ENCODE peak calls at places on chromosomes 12 and 14, in six cellular contexts. W, L, S, G, E and P are unnamed samples.

GRCh38 chr12:6742833-6743232 is 10.1 kb downstream of the MLF2 start:
- DNase-seq in W (no peak), L (no peak), S (no peak), G (no peak), E (no peak), P (no peak)

GRCh38 chr12:85424581-85425348 is 144.7 kb downstream of the ALX1 start:
- DNase-seq in W (no peak), L (peak), S (peak), G (peak), E (peak), P (peak)

GRCh38 chr14:100740196-100740825 is 13.6 kb downstream of the DLK1 start:
- DNase-seq in W (no peak), L (no peak), S (no peak), G (no peak), E (no peak), P (no peak)

GRCh38 chr12:117192057-117192456 is 1.8 kb upstream of the FBXO21 start:
- DNase-seq in W (no peak), L (no peak), S (peak), G (no peak), E (no peak), P (no peak)

GRCh38 chr12:104303538-104304151 is at the start of gene EID3:
- DNase-seq in W (peak), L (no peak), S (peak), G (peak), E (peak), P (peak)

GRCh38 chr12:22299294-22299912 is 35.1 kb downstream of the ST8SIA1 start:
- DNase-seq in W (no peak), L (no peak), S (peak), G (no peak), E (no peak), P (no peak)

GRCh38 chr12:67698711-67699603 is 50.4 kb downstream of the DYRK2 start:
- DNase-seq in W (no peak), L (no peak), S (peak), G (no peak), E (peak), P (peak)

GRCh38 chr14:35398095-35398584 is 6.4 kb downstream of the NFKBIA start:
- DNase-seq in W (no peak), L (no peak), S (peak), G (no peak), E (no peak), P (no peak)

GRCh38 chr14:105502446-105503295 is 11.6 kb downstream of the TEDC1 start:
- DNase-seq in W (peak), L (no peak), S (no peak), G (no peak), E (no peak), P (no peak)

DNA sequence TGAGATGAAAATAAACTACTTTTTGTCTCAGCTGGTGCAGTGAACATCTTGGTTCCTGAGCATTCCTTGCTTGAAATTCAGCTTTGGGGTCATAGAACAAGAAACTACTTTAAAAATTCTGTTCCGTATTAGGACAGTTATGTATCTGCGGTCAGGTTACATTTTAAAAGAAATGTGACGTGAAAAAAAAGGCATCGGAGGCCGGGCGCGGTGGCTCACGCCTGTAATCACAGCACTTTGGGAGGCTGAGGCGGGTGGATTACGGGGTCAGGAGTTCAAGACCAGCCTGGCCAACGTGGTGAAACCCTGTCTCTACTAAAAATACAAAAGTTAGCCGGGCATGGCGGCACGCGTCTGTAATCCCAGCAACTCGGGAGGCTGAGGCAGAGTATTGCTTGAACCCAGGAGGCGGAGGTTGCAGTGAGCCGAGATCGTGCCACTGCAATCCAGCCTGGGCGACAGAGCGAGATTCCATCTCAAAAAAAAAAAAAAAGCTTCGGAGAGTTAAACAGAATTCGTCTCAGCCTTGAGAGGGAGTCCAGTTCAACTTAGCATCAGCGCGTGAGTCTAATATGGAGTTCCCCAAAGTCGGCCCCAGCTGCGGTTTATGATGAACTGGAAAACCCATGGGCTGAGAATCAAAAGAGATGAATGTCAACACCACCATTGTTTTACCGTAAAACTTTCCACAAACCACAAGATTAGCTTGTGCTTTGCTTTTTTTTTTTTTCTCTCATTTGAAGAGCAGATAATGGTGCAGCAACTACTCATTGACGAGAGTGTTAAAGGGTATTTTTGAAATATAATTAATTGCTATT is 2.1 kb upstream of the SLC2A13 start:
- DNase-seq in W (no peak), L (no peak), S (no peak), G (no peak), E (no peak), P (no peak)
- TF ChIP-seq CTCF in W (no peak), L (peak), S (no peak), G (no peak), E (no peak), P (no peak)

GRCh38 chr14:47278233-47278842 is 397.1 kb downstream of the MDGA2 start:
- DNase-seq in W (peak), L (peak), S (peak), G (peak), E (no peak), P (peak)
- TF ChIP-seq CTCF in W (peak), L (peak), S (peak), G (peak), E (peak), P (peak)

DNA sequence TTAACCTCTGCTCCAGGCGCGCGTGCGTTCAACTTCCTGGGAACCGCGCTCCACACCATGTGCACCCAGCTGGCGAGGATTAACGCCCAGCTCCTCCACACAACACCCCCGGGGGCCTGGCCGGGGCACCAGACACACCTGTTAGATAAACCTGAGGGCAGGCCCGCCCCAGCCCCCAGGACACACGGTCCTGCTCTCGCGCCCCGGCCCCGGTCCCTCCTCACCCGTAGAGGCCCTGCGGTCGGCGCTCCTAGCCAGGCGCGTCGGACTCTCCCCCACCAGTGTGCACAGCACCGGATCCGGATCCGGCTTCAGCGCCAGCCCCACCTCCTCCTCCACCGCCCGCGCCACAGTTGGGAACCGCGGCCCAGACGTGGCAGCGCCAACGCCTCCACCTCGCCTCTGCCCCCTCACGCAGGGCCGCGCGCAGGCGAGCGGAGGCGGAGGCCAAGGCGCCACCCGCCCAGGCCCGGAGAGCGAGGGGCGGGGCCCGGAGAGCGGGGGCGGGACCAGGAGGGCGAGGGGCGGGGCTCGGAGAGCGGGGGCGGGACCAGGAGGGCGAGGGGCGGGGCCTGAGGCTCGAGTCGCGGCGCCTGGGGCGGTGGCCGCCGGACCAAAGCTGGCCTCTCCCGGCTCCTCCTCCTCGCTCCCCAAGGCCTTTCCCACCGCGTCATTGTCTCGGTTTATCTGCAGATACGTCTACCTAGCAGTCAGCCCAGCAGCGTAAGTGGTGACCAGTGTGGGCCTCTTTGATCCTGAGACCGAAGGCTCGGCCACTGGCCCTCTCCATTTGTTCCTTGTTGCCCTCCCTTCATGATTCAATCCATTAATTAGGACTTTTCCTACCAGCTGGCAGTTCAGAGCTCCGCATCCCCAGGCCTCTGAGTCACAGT is at the start of gene GNPNAT1:
- DNase-seq in W (peak), L (peak), S (peak), G (peak), E (peak), P (peak)
- TF ChIP-seq CTCF in W (no peak), L (no peak), S (no peak), G (no peak), E (no peak), P (no peak)

DNA sequence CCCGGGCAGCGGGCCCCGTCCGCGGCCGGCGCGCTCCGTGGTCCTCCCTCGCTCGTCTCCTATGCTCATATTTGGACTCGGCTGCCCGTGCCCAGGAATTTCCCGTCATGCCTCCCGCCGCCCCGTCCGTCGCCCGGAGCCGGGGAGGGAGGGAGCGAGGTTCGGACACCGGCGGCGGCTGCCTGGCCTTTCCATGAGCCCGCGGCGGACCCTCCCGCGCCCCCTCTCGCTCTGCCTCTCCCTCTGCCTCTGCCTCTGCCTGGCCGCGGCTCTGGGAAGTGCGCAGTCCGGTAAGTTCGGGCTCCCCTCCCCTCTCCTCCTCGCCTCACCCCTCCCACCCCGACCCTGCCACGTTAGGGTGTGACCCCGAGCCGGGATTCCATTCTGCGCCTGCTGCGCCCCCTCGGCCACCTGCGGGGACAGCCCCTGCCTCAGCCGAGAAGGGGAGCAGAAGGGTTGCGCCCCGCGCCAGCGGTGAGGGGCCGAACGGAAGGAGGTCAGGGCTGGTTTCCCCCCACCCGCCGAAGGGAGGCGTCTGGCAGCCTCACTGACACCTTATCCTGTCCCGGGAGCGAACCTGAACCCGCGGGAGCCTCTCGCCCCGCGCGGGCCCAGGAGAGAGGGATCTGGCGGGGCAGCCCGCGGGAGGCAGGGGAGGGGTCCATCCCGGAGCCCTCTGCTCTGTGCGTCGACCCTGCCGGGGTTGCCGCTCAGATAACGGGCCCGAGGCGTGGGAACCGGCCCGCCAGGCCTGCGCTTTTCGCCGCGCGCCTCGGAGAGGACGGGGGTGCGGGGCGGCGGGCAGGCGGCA is at the start of gene MSRB3:
- DNase-seq in W (peak), L (peak), S (peak), G (peak), E (peak), P (peak)
- TF ChIP-seq CTCF in W (no peak), L (no peak), S (no peak), G (peak), E (peak), P (peak)

GRCh38 chr12:131051155-131051473 is 97.4 kb downstream of the ADGRD1 start:
- DNase-seq in W (no peak), L (no peak), S (peak), G (no peak), E (no peak), P (no peak)
- TF ChIP-seq CTCF in W (no peak), L (no peak), S (no peak), G (no peak), E (no peak), P (no peak)

GRCh38 chr14:21255385-21256101 is 13.7 kb downstream of the HNRNPC start:
- DNase-seq in W (no peak), L (no peak), S (peak), G (no peak), E (peak), P (no peak)
- TF ChIP-seq CTCF in W (no peak), L (no peak), S (no peak), G (no peak), E (no peak), P (no peak)

GRCh38 chr12:17276196-17276595 is 670.2 kb upstream of the LMO3 start:
- DNase-seq in W (no peak), L (no peak), S (no peak), G (no peak), E (no peak), P (no peak)
- TF ChIP-seq CTCF in W (no peak), L (no peak), S (no peak), G (no peak), E (no peak), P (no peak)

GRCh38 chr12:28191018-28191595 is 851 bp downstream of the CCDC91 start:
- DNase-seq in W (no peak), L (peak), S (peak), G (no peak), E (no peak), P (peak)
- TF ChIP-seq CTCF in W (no peak), L (no peak), S (no peak), G (no peak), E (no peak), P (no peak)

GRCh38 chr12:33942172-33942571 is 80.1 kb upstream of the ALG10 start:
- DNase-seq in W (no peak), L (no peak), S (no peak), G (no peak), E (no peak), P (no peak)
- TF ChIP-seq CTCF in W (no peak), L (peak), S (no peak), G (no peak), E (no peak), P (no peak)

GRCh38 chr14:93057586-93058280 is 58.0 kb downstream of the ITPK1 start:
- DNase-seq in W (no peak), L (no peak), S (no peak), G (no peak), E (no peak), P (no peak)
- TF ChIP-seq CTCF in W (no peak), L (no peak), S (no peak), G (no peak), E (no peak), P (no peak)